ENCODE peak calls at places on chromosomes 3 and 15, in ten cellular contexts. L is psoas muscle, W is breast epithelium, Y is body of pancreas, V is epithelial cell of esophagus, R is GM10248, N is AG09309, C is lower lobe of right lung, B is cardiac fibroblast, X is IMR-90. J is an unnamed sample.

GRCh38 chr3:39361252-39361927 is 21.8 kb upstream of the SLC25A38 start:
- DNase-seq in B (no peak), N (no peak), W (no peak), L (no peak), V (peak), X (no peak), C (no peak), Y (no peak), R (no peak), J (no peak)

GRCh38 chr3:28334552-28334951 is 14.0 kb upstream of the ZCWPW2 start:
- DNase-seq in L (no peak), Y (no peak), V (no peak), N (no peak), R (no peak), W (no peak), B (peak), X (peak), C (no peak), J (no peak)

GRCh38 chr3:170064108-170064507 is 26.3 kb downstream of the GPR160 start:
- DNase-seq in C (no peak), B (no peak), R (no peak), N (no peak), W (no peak), L (no peak), Y (no peak), V (no peak), X (no peak), J (no peak)

GRCh38 chr3:72031581-72031980 is 246.6 kb upstream of the PROK2 start:
- DNase-seq in W (no peak), N (peak), B (peak), R (no peak), L (peak), X (peak), V (peak), Y (no peak), C (peak), J (no peak)

GRCh38 chr3:25594007-25594502 is 70.7 kb downstream of the TOP2B start:
- DNase-seq in R (no peak), V (peak), C (no peak), B (peak), X (peak), N (peak), W (no peak), Y (no peak), L (no peak), J (no peak)

GRCh38 chr3:14289590-14290453 is 111.2 kb downstream of the LSM3 start:
- DNase-seq in V (peak), Y (no peak), R (no peak), L (no peak), N (peak), W (no peak), C (no peak), X (peak), B (peak), J (no peak)

GRCh38 chr3:20669184-20669583 is 483.2 kb upstream of the SGO1 start:
- DNase-seq in V (no peak), B (peak), X (no peak), L (no peak), W (no peak), Y (peak), C (no peak), R (no peak), N (no peak), J (no peak)

GRCh38 chr3:151753846-151754245 is 20.1 kb downstream of the AADACL2 start:
- DNase-seq in W (no peak), X (no peak), R (no peak), C (no peak), L (no peak), V (peak), Y (no peak), N (no peak), B (no peak), J (no peak)

GRCh38 chr15:81343371-81343770 is 19.4 kb upstream of the STARD5 start:
- DNase-seq in X (no peak), L (no peak), V (no peak), B (no peak), R (no peak), Y (no peak), N (no peak), W (no peak), C (no peak), J (no peak)

GRCh38 chr15:62455441-62455921 is 290.4 kb upstream of the C2CD4B start:
- DNase-seq in C (no peak), V (peak), W (no peak), L (no peak), N (no peak), Y (no peak), B (no peak), R (no peak), X (peak), J (no peak)

GRCh38 chr3:145807990-145808389 is 353.0 kb downstream of the PLOD2 start:
- DNase-seq in V (peak), C (no peak), L (no peak), B (peak), R (no peak), W (no peak), N (peak), X (peak), Y (no peak), J (no peak)

GRCh38 chr3:193148678-193149473 is 92.1 kb upstream of the PLAAT1 start:
- DNase-seq in N (no peak), X (no peak), Y (no peak), W (no peak), C (no peak), B (no peak), V (no peak), R (no peak), L (no peak), J (no peak)

GRCh38 chr15:47027322-47027946 is 689.9 kb upstream of the SEMA6D start:
- DNase-seq in W (no peak), R (no peak), Y (no peak), C (no peak), L (no peak), V (peak), B (no peak), X (no peak), N (no peak), J (no peak)

GRCh38 chr3:160870327-160870726 is 114.3 kb downstream of the PPM1L start:
- DNase-seq in N (no peak), L (no peak), B (no peak), W (no peak), V (no peak), X (no peak), Y (peak), C (no peak), R (no peak), J (no peak)

GRCh38 chr3:150094150-150094932 is 123.6 kb upstream of the PFN2 start:
- DNase-seq in R (no peak), B (no peak), C (no peak), W (no peak), N (peak), X (peak), Y (no peak), L (peak), V (peak), J (no peak)

GRCh38 chr3:82685761-82686160 is 924.3 kb upstream of the GBE1 start:
- DNase-seq in X (no peak), B (no peak), V (no peak), C (no peak), R (no peak), N (no peak), Y (no peak), W (no peak), L (no peak), J (no peak)

GRCh38 chr15:31869640-31870335 is 160.5 kb upstream of the CHRNA7 start:
- DNase-seq in N (no peak), Y (peak), C (no peak), L (peak), B (peak), W (no peak), V (no peak), R (no peak), X (no peak), J (no peak)

GRCh38 chr15:63698731-63699130 is 101.5 kb downstream of the FBXL22 start:
- DNase-seq in N (no peak), C (no peak), R (no peak), W (no peak), L (no peak), X (no peak), Y (no peak), B (no peak), V (peak), J (no peak)

GRCh38 chr3:147408180-147409105 is 722 bp upstream of the ZIC1 start:
- DNase-seq in B (no peak), N (no peak), C (no peak), L (no peak), Y (no peak), W (no peak), X (no peak), R (no peak), V (no peak), J (no peak)

GRCh38 chr3:36488077-36488789 is 107.9 kb downstream of the STAC start:
- DNase-seq in R (no peak), N (no peak), Y (no peak), L (no peak), C (no peak), B (no peak), W (no peak), X (no peak), V (peak), J (no peak)

GRCh38 chr15:90082140-90082713 is 20.0 kb downstream of the IDH2 start:
- DNase-seq in X (no peak), Y (peak), V (no peak), L (no peak), W (no peak), B (no peak), R (no peak), N (no peak), C (no peak), J (no peak)

GRCh38 chr15:83746231-83746630 is 92.3 kb downstream of the ADAMTSL3 start:
- DNase-seq in N (no peak), B (no peak), R (no peak), Y (no peak), C (no peak), L (no peak), W (no peak), V (peak), X (no peak), J (no peak)

GRCh38 chr3:37494206-37494605 is 319.8 kb upstream of the LRRFIP2 start:
- DNase-seq in N (no peak), L (peak), V (no peak), B (no peak), R (no peak), C (no peak), X (no peak), W (peak), Y (no peak), J (no peak)

GRCh38 chr3:99885085-99885484 is 67.4 kb downstream of the CMSS1 start:
- DNase-seq in C (no peak), N (no peak), W (no peak), Y (no peak), B (no peak), V (no peak), X (no peak), L (no peak), R (no peak), J (no peak)

GRCh38 chr3:190356246-190356645 is 31.7 kb upstream of the CLDN16 start:
- DNase-seq in B (no peak), N (no peak), V (peak), Y (no peak), R (no peak), W (no peak), L (no peak), C (no peak), X (no peak), J (no peak)

GRCh38 chr3:101124125-101124524 is 130.9 kb upstream of the ABI3BP start:
- DNase-seq in L (no peak), W (no peak), N (no peak), X (peak), C (no peak), Y (no peak), B (no peak), R (no peak), V (no peak), J (no peak)

DNA sequence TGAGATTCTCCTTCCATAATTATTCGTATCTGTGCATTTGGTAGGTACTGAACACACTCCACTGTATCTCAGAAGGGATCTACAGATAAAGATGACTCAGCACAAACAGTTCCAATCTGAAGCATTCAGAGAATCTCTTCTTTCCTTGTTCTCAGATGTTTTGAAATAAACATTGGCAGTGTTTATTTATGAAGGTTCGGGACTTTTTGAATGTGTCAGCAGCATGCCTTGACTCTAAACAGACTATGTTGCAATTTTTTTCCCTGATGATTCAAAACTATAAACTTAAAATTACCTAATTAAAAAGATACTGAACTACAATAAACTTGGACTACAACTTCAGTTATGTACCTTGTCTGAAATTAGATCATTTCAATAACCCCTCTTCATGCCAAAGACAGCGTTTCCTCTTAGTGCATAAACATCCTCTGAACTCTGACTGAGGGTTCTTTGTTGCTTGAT is 612.9 kb upstream of the TBL1XR1 start:
- DNase-seq in Y (no peak), C (no peak), B (peak), L (no peak), X (peak), W (no peak), R (no peak), N (peak), V (peak), J (no peak)
- TF ChIP-seq CTCF in Y (no peak), C (no peak), B (no peak), L (no peak), X (no peak), W (no peak), R (no peak), N (no peak), V (no peak), J (no peak)

GRCh38 chr15:76961277-76962010 is 29.9 kb downstream of the RCN2 start:
- DNase-seq in Y (no peak), N (no peak), X (no peak), C (no peak), R (no peak), L (no peak), V (no peak), W (no peak), B (no peak), J (no peak)

GRCh38 chr15:76964157-76964556 is 30.8 kb upstream of the PSTPIP1 start:
- DNase-seq in N (no peak), C (no peak), W (no peak), R (no peak), Y (no peak), V (peak), L (no peak), B (peak), X (peak), J (no peak)

GRCh38 chr15:76967067-76967466 is 27.9 kb upstream of the PSTPIP1 start:
- DNase-seq in W (no peak), B (no peak), X (no peak), R (no peak), C (no peak), V (no peak), N (no peak), Y (no peak), L (no peak), J (no peak)

GRCh38 chr15:76962337-76963013 is 30.9 kb downstream of the RCN2 start:
- DNase-seq in R (no peak), L (no peak), X (no peak), C (no peak), B (no peak), Y (no peak), W (no peak), N (no peak), V (no peak), J (no peak)

GRCh38 chr15:76963596-76963995 is 31.3 kb upstream of the PSTPIP1 start:
- DNase-seq in C (no peak), Y (peak), L (no peak), V (peak), N (no peak), W (no peak), B (no peak), R (no peak), X (no peak), J (no peak)
- TF ChIP-seq CTCF in C (no peak), Y (peak), L (no peak), V (peak), N (no peak), W (no peak), B (no peak), R (no peak), X (no peak), J (peak)

DNA sequence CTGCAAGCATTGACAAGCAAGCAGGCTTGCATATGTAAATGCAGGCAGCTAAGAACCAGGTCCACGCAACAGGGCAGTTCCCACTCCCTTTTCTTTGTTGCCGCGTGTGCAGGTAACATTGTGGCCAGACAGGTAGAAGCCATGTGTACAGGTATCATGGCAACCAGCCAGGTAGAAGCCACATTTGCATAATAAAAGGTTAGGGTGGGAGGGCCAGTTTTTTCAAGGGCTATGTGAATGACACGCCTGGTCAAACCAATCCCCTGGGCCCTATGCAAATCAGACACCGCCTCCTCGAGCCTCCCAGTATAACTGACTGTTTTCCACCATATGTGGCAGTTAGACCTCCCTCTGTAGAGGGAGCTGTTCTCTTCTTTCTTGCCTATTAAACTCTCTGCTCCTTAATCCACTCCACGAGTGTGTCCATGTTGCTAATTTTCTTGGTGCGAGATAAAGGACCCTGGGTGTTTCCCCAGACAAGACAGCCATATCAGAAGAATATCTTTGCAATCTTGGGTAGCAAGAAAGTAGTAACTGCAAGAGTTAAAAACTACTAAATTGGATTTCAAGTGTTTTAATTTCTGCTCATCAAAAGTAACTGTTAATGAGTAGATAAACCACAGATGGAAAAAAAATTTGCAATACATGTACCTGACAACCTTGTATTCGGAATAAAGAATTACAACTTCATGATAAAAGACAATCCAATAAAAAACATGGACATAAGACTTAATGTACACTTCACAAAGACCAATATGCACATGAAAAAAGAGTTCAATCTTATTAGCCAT is 21.8 kb downstream of the PCOLCE2 start:
- DNase-seq in W (no peak), C (no peak), B (no peak), Y (peak), L (no peak), V (peak), N (no peak), X (no peak), R (no peak), J (peak)
- TF ChIP-seq CTCF in W (no peak), C (no peak), B (peak), Y (no peak), L (no peak), V (peak), N (peak), X (no peak), R (no peak), J (peak)

GRCh38 chr3:30605706-30606300 is 598 bp upstream of the TGFBR2 start:
- DNase-seq in N (no peak), W (no peak), V (peak), X (no peak), L (no peak), B (no peak), R (no peak), C (no peak), Y (peak), J (no peak)

GRCh38 chr3:30607032-30607833 is 832 bp downstream of the TGFBR2 start:
- DNase-seq in X (no peak), N (no peak), W (peak), B (peak), R (peak), L (peak), C (peak), V (peak), Y (peak), J (peak)

GRCh38 chr3:30605005-30605404 is 1.4 kb upstream of the TGFBR2 start:
- DNase-seq in Y (no peak), L (no peak), X (no peak), N (no peak), V (no peak), C (no peak), W (no peak), B (no peak), R (no peak), J (no peak)

GRCh38 chr3:30604566-30604965 is 1.8 kb upstream of the TGFBR2 start:
- DNase-seq in N (no peak), C (no peak), Y (no peak), L (no peak), W (no peak), V (no peak), B (no peak), R (no peak), X (no peak), J (no peak)

GRCh38 chr3:30606301-30607031 is at the start of gene TGFBR2:
- DNase-seq in N (peak), Y (peak), W (peak), B (peak), L (peak), C (peak), X (peak), R (peak), V (peak), J (peak)
- TF ChIP-seq CTCF in N (peak), Y (peak), W (no peak), B (no peak), L (peak), C (peak), X (peak), R (no peak), V (no peak), J (peak)

DNA sequence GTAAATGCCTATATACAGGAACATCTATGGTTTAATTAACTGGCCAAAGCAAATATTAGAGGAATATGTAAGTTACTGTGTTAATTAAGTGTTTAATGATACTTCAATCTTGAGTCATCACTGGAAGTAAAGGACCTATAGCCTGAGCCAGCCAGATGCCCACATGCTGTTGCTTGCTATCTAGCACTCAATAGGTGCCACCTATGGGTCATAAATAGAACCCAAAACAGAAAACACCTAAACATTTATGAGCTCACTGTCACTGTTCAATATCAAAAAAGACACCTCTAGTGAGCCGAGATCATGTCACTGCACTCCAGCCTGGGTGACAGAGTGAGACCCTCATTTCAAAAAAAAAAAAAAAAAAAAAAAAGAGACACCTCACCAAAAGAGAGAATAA is 48.4 kb upstream of the IP6K2 start:
- DNase-seq in V (peak), C (no peak), X (no peak), Y (peak), N (no peak), B (peak), W (no peak), R (no peak), L (no peak), J (no peak)
- TF ChIP-seq CTCF in V (peak), C (no peak), X (peak), Y (peak), N (peak), B (no peak), W (no peak), R (peak), L (no peak), J (no peak)

GRCh38 chr3:129085165-129085715 is 24.7 kb downstream of the GP9 start:
- DNase-seq in R (no peak), L (no peak), N (no peak), W (no peak), B (no peak), X (no peak), Y (no peak), V (no peak), C (no peak), J (no peak)

GRCh38 chr3:129087138-129087702 is 26.6 kb downstream of the GP9 start:
- DNase-seq in Y (peak), X (peak), C (no peak), R (no peak), W (peak), V (peak), L (no peak), N (no peak), B (peak), J (no peak)

GRCh38 chr3:129085818-129086217 is 25.2 kb downstream of the GP9 start:
- DNase-seq in N (no peak), B (no peak), L (no peak), R (no peak), W (no peak), X (no peak), Y (no peak), V (no peak), C (no peak), J (no peak)

GRCh38 chr3:129082026-129082425 is 21.4 kb downstream of the GP9 start:
- DNase-seq in X (no peak), Y (no peak), R (no peak), C (no peak), N (no peak), W (no peak), V (no peak), B (no peak), L (no peak), J (no peak)

DNA sequence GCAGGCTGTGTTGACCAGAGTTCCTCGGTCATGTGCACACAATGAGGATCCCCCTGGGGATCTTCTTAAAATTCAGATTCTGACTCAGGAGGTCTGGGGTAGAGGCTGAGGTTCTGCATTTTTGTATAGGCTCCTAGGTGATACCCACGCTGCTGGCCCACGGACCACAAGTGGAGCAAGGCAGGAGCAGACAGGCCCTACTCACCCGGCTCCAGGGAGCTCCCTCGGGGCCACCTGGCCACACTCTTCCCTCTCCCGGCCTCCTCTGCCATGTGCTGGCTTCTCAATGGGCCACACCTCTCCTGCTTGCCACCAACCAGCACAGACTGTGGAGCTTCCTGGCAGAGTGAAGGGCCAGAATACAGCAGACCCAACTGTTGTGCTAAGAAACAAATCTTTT is 23.9 kb downstream of the GP9 start:
- DNase-seq in C (no peak), N (no peak), B (no peak), Y (no peak), V (no peak), W (no peak), X (no peak), L (no peak), R (no peak), J (no peak)
- TF ChIP-seq CTCF in C (no peak), N (no peak), B (no peak), Y (no peak), V (no peak), W (no peak), X (no peak), L (no peak), R (no peak), J (no peak)

GRCh38 chr3:197547618-197548017 is 8.2 kb downstream of the BDH1 start:
- DNase-seq in R (no peak), L (no peak), V (peak), Y (no peak), C (no peak), X (no peak), N (no peak), B (no peak), W (no peak), J (no peak)
- TF ChIP-seq CTCF in R (no peak), L (no peak), V (peak), Y (peak), C (no peak), X (peak), N (no peak), B (no peak), W (no peak), J (peak)

J was measured in progenitor cell of endocrine pancreas.